ENCODE peak calls at places on chromosomes 3 and 15, in four cellular contexts. E is dorsolateral prefrontal cortex; W is PC-9; K is stimulated activated CD8-positive, alpha-beta memory T cell treated with anti-CD3 and anti-CD28 coated beads, Interleukin-7, amount 100 ng/mL, for 4 hours. V is an unnamed sample.
A peak's percentile ranks its signal among the peaks of the same experiment; 100 is the strongest.

GRCh38 chr3:36305929-36306520 is 74.3 kb upstream of the STAC start:
- DNase-seq in E (no peak), W (no peak), K (no peak), V (no peak)

GRCh38 chr15:31325432-31325975 is 1.1 kb upstream of the KLF13 start:
- DNase-seq in E (peak; percentile 77), W (no peak), K (no peak), V (peak; percentile 46)

GRCh38 chr3:134373942-134374790 is at the start of gene AMOTL2:
- DNase-seq in E (peak; percentile 88), W (peak; percentile 98), K (no peak), V (peak; percentile 72)

GRCh38 chr3:124780767-124781485 is 50.7 kb downstream of the UMPS start:
- DNase-seq in E (peak; percentile 71), W (no peak), K (no peak), V (peak; percentile 62)

GRCh38 chr3:34780973-34781372 is 858.4 kb upstream of the ARPP21 start:
- DNase-seq in E (no peak), W (no peak), K (no peak), V (no peak)

GRCh38 chr15:68794869-68795268 is 25.8 kb downstream of the ANP32A start:
- DNase-seq in E (no peak), W (no peak), K (no peak), V (no peak)

GRCh38 chr3:46714728-46715506 is 2.8 kb downstream of the PRSS50 start:
- DNase-seq in E (no peak), W (no peak), K (no peak), V (no peak)

GRCh38 chr3:152460936-152461335 is 192.2 kb downstream of the MBNL1 start:
- DNase-seq in E (no peak), W (no peak), K (no peak), V (no peak)

GRCh38 chr3:130255442-130255841 is 90.0 kb upstream of the COL6A5 start:
- DNase-seq in E (no peak), W (no peak), K (no peak), V (no peak)

GRCh38 chr3:71006810-71007785 is 576.4 kb downstream of the FOXP1 start:
- DNase-seq in E (no peak), W (no peak), K (no peak), V (no peak)

GRCh38 chr15:65931221-65931620 is 61.9 kb downstream of the RAB11A start:
- DNase-seq in E (no peak), W (no peak), K (no peak), V (no peak)

GRCh38 chr3:46922426-46922825 is 44.9 kb downstream of the PTH1R start:
- DNase-seq in E (no peak), W (no peak), K (no peak), V (no peak)

GRCh38 chr15:53586815-53587214 is 172.6 kb downstream of the WDR72 start:
- DNase-seq in E (peak; percentile 38), W (peak; percentile 9), K (no peak), V (no peak)

GRCh38 chr3:112143251-112143650 is 10.2 kb upstream of the GCSAM start:
- DNase-seq in E (no peak), W (no peak), K (no peak), V (no peak)

GRCh38 chr3:14534379-14535191 is 5.6 kb downstream of the GRIP2 start:
- DNase-seq in E (no peak), W (no peak), K (no peak), V (no peak)

GRCh38 chr15:95205101-95205500 is 973.7 kb downstream of the MCTP2 start:
- DNase-seq in E (no peak), W (no peak), K (no peak), V (no peak)

GRCh38 chr15:31361764-31362120 is 35.1 kb downstream of the KLF13 start:
- DNase-seq in E (no peak), W (no peak), K (no peak), V (no peak)

GRCh38 chr15:50181206-50181982 is 602 bp upstream of the SLC27A2 start:
- DNase-seq in E (no peak), W (no peak), K (no peak), V (no peak)

GRCh38 chr3:128922804-128923459 is 43.5 kb downstream of the ACAD9 start:
- DNase-seq in E (no peak), W (no peak), K (peak; percentile 41), V (no peak)

GRCh38 chr15:52680041-52680391 is 828 bp upstream of the ATOSA start:
- DNase-seq in E (no peak), W (no peak), K (no peak), V (no peak)

GRCh38 chr15:60957111-60957510 is 272.0 kb downstream of the RORA start:
- DNase-seq in E (no peak), W (no peak), K (no peak), V (no peak)

GRCh38 chr15:63288778-63289378 is 11.5 kb downstream of the APH1B start:
- DNase-seq in E (no peak), W (no peak), K (no peak), V (no peak)

GRCh38 chr3:28347374-28348285 is 891 bp upstream of the ZCWPW2 start:
- DNase-seq in E (no peak), W (no peak), K (no peak), V (no peak)

GRCh38 chr3:15795563-15796308 is 2.0 kb downstream of the ANKRD28 start:
- DNase-seq in E (no peak), W (no peak), K (no peak), V (no peak)

GRCh38 chr3:179148446-179149238 is 485 bp downstream of the PIK3CA start:
- DNase-seq in E (peak; percentile 51), W (peak; percentile 33), K (peak; percentile 41), V (no peak)

GRCh38 chr3:49606427-49606826 is 52.1 kb downstream of the BSN start:
- DNase-seq in E (no peak), W (no peak), K (no peak), V (no peak)

GRCh38 chr3:32614956-32615355 is 44.3 kb upstream of the DYNC1LI1 start:
- DNase-seq in E (no peak), W (no peak), K (no peak), V (no peak)

GRCh38 chr15:62835351-62835750 is 207.2 kb upstream of the TPM1 start:
- DNase-seq in E (no peak), W (no peak), K (no peak), V (no peak)

GRCh38 chr3:50237133-50237651 is 1.2 kb downstream of the GNAI2 start:
- DNase-seq in E (no peak), W (peak; percentile 36), K (no peak), V (no peak)

GRCh38 chr3:98921957-98922356 is 20.5 kb upstream of the DCBLD2 start:
- DNase-seq in E (no peak), W (no peak), K (no peak), V (no peak)

V was measured in caudate nucleus.